ENCODE peak calls at places on chromosomes 5 and 9, in six cellular contexts. R is sciatic nerve, C is endothelial cell, A is Peyer's patch, L is DMS79, X is fibroblast of the conjunctiva. F is an unnamed sample.

GRCh38 chr5:125189451-125190051 is 443.1 kb upstream of the ZNF608 start:
- DNase-seq in L (no peak), A (no peak), X (no peak), R (no peak), C (no peak), F (no peak)

GRCh38 chr5:169548315-169548714 is 35.3 kb upstream of the SPDL1 start:
- DNase-seq in X (peak), R (no peak), A (no peak), L (no peak), C (no peak), F (peak)

GRCh38 chr5:61755726-61756125 is 423.7 kb downstream of the ZSWIM6 start:
- DNase-seq in A (no peak), R (no peak), L (no peak), X (no peak), C (no peak), F (peak)

GRCh38 chr5:31096238-31096865 is 97.1 kb upstream of the CDH6 start:
- DNase-seq in R (no peak), A (no peak), C (no peak), L (no peak), X (peak), F (no peak)

GRCh38 chr9:69093471-69094103 is 58.0 kb downstream of the FXN start:
- DNase-seq in X (no peak), C (no peak), A (no peak), R (no peak), L (no peak), F (no peak)

GRCh38 chr5:170745481-170746061 is 38.0 kb upstream of the GABRP start:
- DNase-seq in L (no peak), A (no peak), X (no peak), R (no peak), C (peak), F (no peak)

GRCh38 chr5:171055881-171056454 is 194.2 kb downstream of the RANBP17 start:
- DNase-seq in R (no peak), L (no peak), X (no peak), C (no peak), A (no peak), F (no peak)

GRCh38 chr5:130652178-130652577 is 512.9 kb downstream of the HINT1 start:
- DNase-seq in C (no peak), X (peak), R (no peak), A (no peak), L (no peak), F (no peak)

GRCh38 chr5:122163151-122164069 is 34.1 kb downstream of the ZNF474 start:
- DNase-seq in X (peak), C (no peak), R (no peak), A (no peak), L (no peak), F (no peak)

GRCh38 chr5:558326-558725 is 34.1 kb upstream of the SLC9A3 start:
- DNase-seq in C (no peak), R (no peak), X (no peak), L (no peak), A (peak), F (no peak)

F was measured in HAP-1.